ENCODE peak calls at places on chromosomes 1 and 21, in six cellular contexts. K, R, L, U, A and F are unnamed samples.

GRCh38 chr1:181514298-181515290 is 31.3 kb downstream of the CACNA1E start:
- DNase-seq in K (no peak), R (no peak), U (no peak), A (no peak), L (no peak), F (no peak)

GRCh38 chr1:211736351-211736915 is 61.0 kb upstream of the NEK2 start:
- DNase-seq in A (no peak), L (no peak), K (no peak), R (peak; percentile 41), U (no peak), F (no peak)

GRCh38 chr1:19124273-19124672 is 85.8 kb downstream of the UBR4 start:
- DNase-seq in K (no peak), R (no peak), L (no peak), A (no peak), U (no peak), F (no peak)

GRCh38 chr1:170687625-170688024 is 23.7 kb downstream of the PRRX1 start:
- DNase-seq in K (no peak), L (no peak), U (no peak), R (no peak), A (no peak), F (no peak)

GRCh38 chr1:111598534-111598933 is 21.1 kb upstream of the RAP1A start:
- DNase-seq in L (no peak), K (no peak), A (no peak), R (no peak), U (no peak), F (no peak)

GRCh38 chr1:12170263-12170671 is 3.5 kb downstream of the TNFRSF1B start:
- DNase-seq in R (no peak), A (no peak), L (no peak), K (no peak), U (peak; percentile 51), F (no peak)

GRCh38 chr1:204350857-204351573 is 8.7 kb downstream of the PLEKHA6 start:
- DNase-seq in R (peak; percentile 74), A (no peak), U (no peak), L (no peak), K (peak; percentile 64), F (peak; percentile 85)

GRCh38 chr1:91160363-91161075 is 138.7 kb upstream of the ZNF644 start:
- DNase-seq in L (no peak), K (no peak), U (no peak), R (no peak), A (no peak), F (no peak)

GRCh38 chr1:6801998-6802397 is 16.7 kb downstream of the CAMTA1 start:
- DNase-seq in U (no peak), K (peak; percentile 23), L (peak; percentile 27), R (no peak), A (no peak), F (no peak)

GRCh38 chr1:116232989-116233514 is 121.9 kb downstream of the MAB21L3 start:
- DNase-seq in R (no peak), A (no peak), K (no peak), L (no peak), U (no peak), F (no peak)

GRCh38 chr1:119885903-119886783 is 10.2 kb downstream of the ADAM30 start:
- DNase-seq in K (peak; percentile 30), A (peak; percentile 18), L (peak; percentile 80), R (peak; percentile 71), U (peak; percentile 49), F (no peak)

GRCh38 chr1:70970407-70970806 is 77.2 kb downstream of the PTGER3 start:
- DNase-seq in R (no peak), K (no peak), L (no peak), A (no peak), U (no peak), F (no peak)

GRCh38 chr1:222455188-222455879 is 92.6 kb downstream of the HHIPL2 start:
- DNase-seq in A (peak; percentile 77), L (peak; percentile 98), U (peak; percentile 90), K (peak; percentile 81), R (peak; percentile 83), F (peak; percentile 84)

GRCh38 chr1:230048322-230048721 is 18.7 kb upstream of the GALNT2 start:
- DNase-seq in K (no peak), R (no peak), L (no peak), U (no peak), A (no peak), F (no peak)

GRCh38 chr1:39213511-39214002 is 9.1 kb downstream of the MACF1 start:
- DNase-seq in A (no peak), L (no peak), K (no peak), U (peak; percentile 37), R (no peak), F (no peak)

GRCh38 chr1:245322673-245323072 is 167.9 kb downstream of the KIF26B start:
- DNase-seq in R (no peak), L (peak; percentile 71), K (no peak), A (no peak), U (no peak), F (no peak)

GRCh38 chr1:227885648-227886502 is 61.9 kb downstream of the WNT9A start:
- DNase-seq in L (peak; percentile 97), R (peak; percentile 74), K (peak; percentile 68), A (peak; percentile 60), U (peak; percentile 86), F (peak; percentile 78)

GRCh38 chr1:207102659-207103058 is 1.4 kb upstream of the C4BPA start:
- DNase-seq in K (no peak), R (no peak), L (no peak), U (no peak), A (no peak), F (no peak)
- H3K27ac ChIP-seq in K (no peak overlapping the region), R (no peak overlapping the region), L (no peak overlapping the region), U (no peak overlapping the region), A (no peak overlapping the region), F (no peak overlapping the region)

GRCh38 chr21:16072176-16072575 is 342.4 kb downstream of the USP25 start:
- DNase-seq in K (no peak), R (no peak), U (no peak), A (no peak), L (no peak), F (no peak)

GRCh38 chr21:16069713-16070112 is 339.9 kb downstream of the USP25 start:
- DNase-seq in A (no peak), K (no peak), U (no peak), R (no peak), L (no peak), F (no peak)

GRCh38 chr21:16071761-16072160 is 342.0 kb downstream of the USP25 start:
- DNase-seq in R (no peak), A (no peak), U (no peak), L (no peak), K (no peak), F (no peak)

GRCh38 chr21:16071082-16071481 is 341.3 kb downstream of the USP25 start:
- DNase-seq in L (no peak), U (no peak), R (no peak), K (no peak), A (no peak), F (no peak)

DNA sequence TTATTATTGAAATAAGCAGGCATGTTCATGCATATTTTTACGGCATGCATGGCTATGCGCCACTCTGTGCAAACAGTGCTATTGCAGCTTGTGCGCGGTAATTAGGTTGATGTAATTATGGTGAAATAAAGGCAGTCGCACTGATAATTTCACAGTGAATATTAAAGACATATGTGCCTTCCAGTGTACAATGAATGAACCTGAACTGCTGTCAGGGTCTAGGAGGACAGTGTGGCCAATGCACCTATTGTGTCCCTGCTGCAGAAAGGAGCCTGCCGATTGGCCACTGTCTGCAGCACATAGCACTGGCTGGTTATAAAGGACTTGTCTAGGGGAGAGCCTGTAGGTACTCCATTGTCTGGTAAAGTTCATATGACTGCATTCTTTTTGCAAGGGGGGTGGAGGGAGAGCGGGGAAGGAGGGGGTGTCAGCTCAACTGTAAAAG is 340.4 kb downstream of the USP25 start:
- DNase-seq in U (no peak), A (no peak), L (peak; percentile 23), K (no peak), R (no peak), F (no peak)
- H3K4me3 ChIP-seq in U (no peak overlapping the region), A (no peak overlapping the region), L (peak overlapping the region; percentile 41), K (no peak overlapping the region), R (no peak overlapping the region), F (no peak overlapping the region)

DNA sequence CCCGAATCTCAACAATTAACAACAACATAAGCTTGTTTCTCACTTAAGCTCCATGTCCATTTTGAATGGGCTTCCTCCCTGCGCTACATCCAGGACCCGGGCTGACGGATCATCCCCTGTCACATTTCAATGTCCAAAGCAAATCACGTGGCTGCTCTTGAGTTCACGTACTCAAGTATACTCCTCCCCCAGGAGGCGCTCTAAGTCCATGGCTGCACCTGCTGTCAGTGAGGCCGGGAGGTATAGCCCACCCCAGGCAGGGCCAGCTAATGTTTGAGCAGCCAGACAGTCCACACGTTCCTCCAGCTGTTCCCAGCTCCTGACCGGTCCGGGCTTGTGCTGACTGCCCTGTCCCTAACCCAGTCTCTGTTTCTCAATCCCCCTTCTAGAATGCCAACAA is 220.8 kb downstream of the SLC35F3 start:
- DNase-seq in U (peak; percentile 26), L (peak; percentile 53), A (no peak), R (peak; percentile 16), K (no peak), F (no peak)
- TF ChIP-seq CTCF in U (peak; percentile 62), L (peak; percentile 81), A (peak; percentile 44), R (peak; percentile 13), K (no peak), F (no peak)

DNA sequence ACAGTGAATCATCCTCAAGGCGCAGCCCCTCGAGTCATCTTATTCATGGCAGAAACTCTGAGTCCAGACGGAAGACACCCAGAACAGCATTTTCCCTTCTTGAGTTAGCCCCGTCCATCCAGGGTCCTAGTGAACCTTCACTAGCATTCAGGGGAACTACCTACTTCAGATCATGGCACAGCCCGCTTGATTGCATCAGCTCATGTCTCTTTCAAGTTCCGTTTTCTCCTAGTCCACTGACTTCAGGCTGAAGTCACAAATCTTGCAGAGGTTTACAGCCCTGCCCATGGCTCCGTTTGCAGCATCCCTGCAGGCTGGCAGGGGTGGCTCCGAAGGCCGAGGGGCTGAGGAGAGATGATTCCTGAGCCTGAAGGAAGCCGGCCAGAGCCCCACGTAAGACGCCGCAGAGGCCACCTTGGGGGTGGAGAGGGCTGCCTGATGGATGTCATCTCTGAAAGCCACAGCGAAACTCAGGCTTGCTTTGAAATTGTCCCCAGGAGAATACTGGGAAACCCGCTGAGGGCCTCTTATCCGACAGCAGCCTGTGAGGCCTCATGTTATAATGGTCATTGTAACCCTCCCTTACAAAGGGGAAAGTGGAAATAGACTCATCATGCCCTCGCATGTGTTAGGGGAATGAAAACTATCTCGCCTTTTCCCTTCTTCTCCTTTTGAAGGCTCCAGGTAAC is 310.2 kb upstream of the AJAP1 start:
- DNase-seq in L (no peak), U (no peak), K (no peak), A (no peak), R (no peak), F (no peak)
- H3K27ac ChIP-seq in L (no peak overlapping the region), U (no peak overlapping the region), K (no peak overlapping the region), A (no peak overlapping the region), R (no peak overlapping the region), F (no peak overlapping the region)

DNA sequence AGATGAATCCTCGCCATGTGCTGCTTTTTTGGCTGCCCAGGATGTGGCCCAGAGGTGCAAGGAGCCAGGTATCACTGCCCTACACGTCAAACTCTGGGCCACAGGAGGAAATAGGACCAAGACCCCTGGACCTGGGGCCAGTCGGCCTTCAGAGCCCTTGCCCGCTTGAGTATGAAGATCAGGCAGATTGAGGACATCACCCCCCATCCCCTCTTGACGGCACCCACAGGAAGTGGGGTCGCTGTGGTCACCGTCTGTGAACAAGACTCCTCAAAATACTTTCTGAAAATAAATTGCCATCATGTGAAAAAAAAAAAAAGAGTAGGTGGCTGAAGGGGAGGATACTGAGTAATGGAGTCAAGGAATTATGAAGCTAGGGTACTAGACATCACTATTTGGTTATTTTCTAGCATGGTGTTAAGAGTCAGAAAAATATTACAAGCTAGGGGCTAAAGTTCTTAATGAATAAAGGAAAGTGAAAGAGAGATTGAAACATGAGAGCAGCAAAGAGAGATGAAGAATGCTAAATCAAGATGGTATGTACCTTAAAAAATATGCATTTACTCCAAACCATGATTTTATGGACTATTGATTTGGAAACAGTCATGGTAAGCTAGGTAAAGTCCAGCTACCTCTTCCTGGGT is 84.9 kb downstream of the CLEC20A start:
- DNase-seq in L (no peak), A (no peak), R (no peak), U (no peak), K (no peak), F (no peak)
- H3K4me3 ChIP-seq in L (no peak overlapping the region), A (no peak overlapping the region), R (no peak overlapping the region), U (no peak overlapping the region), K (no peak overlapping the region), F (no peak overlapping the region)